ENCODE peak calls at places on chromosomes 7 and 10, in seven cellular contexts. O, L, B, X, R, G and E are unnamed samples.

GRCh38 chr7:127683776-127684681 is 32.0 kb downstream of the SND1 start:
- DNase-seq in G (peak), L (no peak), R (no peak), O (no peak), B (no peak), X (no peak), E (no peak)

GRCh38 chr10:33483124-33483794 is 148.8 kb upstream of the NRP1 start:
- DNase-seq in B (no peak), R (no peak), G (peak), L (no peak), O (no peak), X (no peak), E (no peak)

GRCh38 chr7:36036590-36036989 is 116.5 kb upstream of the EEPD1 start:
- DNase-seq in O (no peak), G (no peak), B (no peak), R (no peak), X (no peak), L (no peak), E (no peak)

GRCh38 chr7:36686499-36686898 is 37.8 kb downstream of the AOAH start:
- DNase-seq in B (peak), G (no peak), O (no peak), L (no peak), X (no peak), R (no peak), E (no peak)

GRCh38 chr7:77531038-77531437 is 6.1 kb upstream of the PTPN12 start:
- DNase-seq in B (no peak), R (no peak), O (no peak), L (no peak), X (no peak), G (no peak), E (no peak)

GRCh38 chr10:132967540-132967939 is 25.2 kb upstream of the CFAP46 start:
- DNase-seq in L (peak), R (no peak), B (no peak), G (no peak), X (no peak), O (no peak), E (no peak)

GRCh38 chr10:61063035-61063434 is 119.0 kb upstream of the RHOBTB1 start:
- DNase-seq in X (peak), L (no peak), B (peak), G (no peak), R (no peak), O (no peak), E (no peak)

GRCh38 chr7:81005254-81005653 is 86.4 kb upstream of the SEMA3C start:
- DNase-seq in B (no peak), G (no peak), X (no peak), O (no peak), R (no peak), L (no peak), E (no peak)

GRCh38 chr7:65746398-65746669 is 126.5 kb upstream of the VKORC1L1 start:
- DNase-seq in R (no peak), O (no peak), X (peak), B (peak), L (no peak), G (no peak), E (no peak)

GRCh38 chr10:94103902-94104301 is 110.2 kb downstream of the PLCE1 start:
- DNase-seq in R (no peak), G (no peak), O (no peak), B (peak), X (peak), L (no peak), E (no peak)

GRCh38 chr7:93894426-93894825 is 3.9 kb upstream of the TFPI2 start:
- DNase-seq in R (no peak), L (no peak), X (no peak), B (peak), G (no peak), O (no peak), E (no peak)

GRCh38 chr10:104267721-104268690 is 978 bp upstream of the GSTO2 start:
- DNase-seq in G (no peak), L (no peak), B (no peak), R (no peak), X (peak), O (no peak), E (no peak)

GRCh38 chr10:9796567-9796966 is 1221.1 kb upstream of the CELF2 start:
- DNase-seq in L (no peak), R (no peak), O (no peak), X (no peak), B (no peak), G (no peak), E (no peak)

GRCh38 chr7:100467638-100468373 is 3.7 kb upstream of the SPACDR start:
- DNase-seq in X (no peak), L (no peak), B (no peak), O (no peak), R (peak), G (no peak), E (no peak)

GRCh38 chr10:28676968-28677888 is at the start of gene BAMBI:
- DNase-seq in R (peak), B (peak), X (peak), O (peak), L (peak), G (peak), E (peak)

GRCh38 chr10:79447911-79448731 is 2.7 kb upstream of the ZCCHC24 start:
- DNase-seq in X (no peak), B (no peak), R (no peak), L (no peak), O (no peak), G (no peak), E (no peak)

GRCh38 chr10:14489522-14490177 is 158.9 kb upstream of the FRMD4A start:
- DNase-seq in L (no peak), G (no peak), O (no peak), X (no peak), B (no peak), R (no peak), E (no peak)

GRCh38 chr10:17444062-17444714 is 10.2 kb downstream of the ST8SIA6 start:
- DNase-seq in L (no peak), X (no peak), G (no peak), O (no peak), R (no peak), B (no peak), E (no peak)

GRCh38 chr7:113298501-113298900 is 180.1 kb upstream of the SMIM30 start:
- DNase-seq in B (no peak), L (no peak), O (no peak), G (no peak), R (no peak), X (no peak), E (no peak)
- TF ChIP-seq CTCF in B (no peak), L (no peak), O (no peak), G (no peak), R (no peak), X (no peak), E (no peak)

GRCh38 chr7:44814956-44815355 is 18.5 kb downstream of the PPIA start:
- DNase-seq in X (no peak), R (no peak), G (no peak), B (no peak), L (no peak), O (no peak), E (no peak)
- TF ChIP-seq CTCF in X (no peak), R (no peak), G (peak), B (no peak), L (no peak), O (no peak), E (no peak)

DNA sequence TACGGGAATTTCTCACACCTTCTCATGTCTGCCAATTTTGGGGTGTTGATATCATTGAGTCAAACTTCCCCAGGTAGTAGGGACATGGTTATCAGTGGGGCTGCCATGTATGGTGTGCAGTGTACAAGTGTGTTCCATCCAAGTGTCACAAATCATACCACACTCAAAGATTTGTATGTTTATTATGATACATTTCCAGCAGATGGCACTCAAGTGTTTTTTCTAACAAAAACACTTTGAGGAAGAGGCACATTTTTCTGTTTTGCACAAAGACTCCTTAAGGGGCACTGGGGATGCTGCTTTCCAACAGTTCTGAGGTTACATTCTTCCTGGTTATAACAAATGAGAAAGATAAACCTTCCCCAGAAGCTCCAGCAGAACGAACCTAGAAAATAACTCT is 414.5 kb downstream of the REEP3 start:
- DNase-seq in O (no peak), L (no peak), B (no peak), R (no peak), X (no peak), G (peak), E (no peak)
- TF ChIP-seq CTCF in O (no peak), L (no peak), B (no peak), R (no peak), X (no peak), G (no peak), E (no peak)

GRCh38 chr10:118594392-118595063 is 920 bp downstream of the PRLHR start:
- DNase-seq in L (peak), R (no peak), O (no peak), B (peak), X (peak), G (peak), E (peak)
- TF ChIP-seq CTCF in L (peak), R (no peak), O (no peak), B (no peak), X (peak), G (peak), E (peak)

DNA sequence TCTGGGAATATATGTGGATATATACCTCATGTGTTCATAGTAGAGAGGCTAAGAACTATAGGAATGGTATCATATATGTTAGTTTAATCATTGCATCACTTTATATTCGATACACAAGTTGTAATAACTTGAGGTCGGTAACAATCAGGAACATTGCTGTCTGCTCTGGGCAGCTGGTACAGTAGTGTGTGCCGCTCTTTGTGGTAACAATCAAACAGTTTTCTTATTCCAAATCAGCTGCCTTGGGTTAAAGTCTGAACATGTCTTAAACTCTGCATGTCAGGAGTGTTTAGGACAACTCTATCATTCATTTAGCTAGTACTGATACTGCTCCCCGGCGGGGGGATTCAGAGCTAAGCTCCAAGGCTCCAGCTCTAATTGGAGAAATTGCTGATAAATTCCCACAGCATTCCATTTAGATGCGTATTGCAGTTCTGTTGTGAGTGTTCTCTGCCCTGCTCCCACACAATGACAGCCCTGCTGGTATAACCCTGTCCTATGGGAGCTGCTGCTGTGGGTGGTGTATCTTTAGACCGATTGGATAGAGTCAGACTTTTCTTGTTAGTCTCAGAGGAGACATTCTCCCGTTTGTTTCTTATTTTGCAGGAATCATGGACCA is 707.5 kb upstream of the FZD8 start:
- DNase-seq in X (peak), O (no peak), R (no peak), L (no peak), G (peak), B (peak), E (no peak)
- TF ChIP-seq CTCF in X (no peak), O (no peak), R (no peak), L (no peak), G (no peak), B (no peak), E (no peak)

DNA sequence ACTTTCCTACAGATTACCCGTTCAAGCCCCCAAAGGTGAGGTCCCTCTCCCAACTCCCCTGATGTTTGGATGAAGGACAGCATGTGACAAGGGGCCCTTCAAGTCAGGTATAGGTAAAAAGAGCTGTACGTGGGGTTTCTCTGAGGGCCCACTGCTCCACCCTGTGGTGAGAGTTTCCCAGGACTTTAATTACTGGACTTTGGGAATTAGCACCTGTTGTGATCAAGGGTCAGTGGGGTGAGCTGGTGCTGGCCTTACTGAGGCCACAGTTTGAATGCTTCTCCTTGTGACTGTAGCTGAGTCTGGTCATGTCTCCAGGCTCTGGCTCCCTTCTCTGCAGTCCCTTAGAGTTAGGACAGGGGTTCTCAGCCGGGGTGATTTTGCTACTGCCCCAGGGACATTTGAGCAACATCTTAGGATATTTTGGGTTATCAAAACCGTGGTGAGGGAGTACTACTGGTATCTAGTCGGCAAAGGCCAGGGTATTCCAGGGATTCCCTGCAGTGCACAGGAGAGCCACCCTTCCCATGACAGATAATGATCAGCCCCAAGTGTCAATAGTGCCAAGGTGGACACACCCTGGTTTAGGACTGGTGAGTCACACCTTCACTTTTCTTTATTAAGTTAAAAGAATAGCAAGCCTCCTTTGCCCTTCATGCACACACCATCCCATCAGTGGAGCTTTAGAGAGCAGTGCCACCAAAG is 16.9 kb downstream of the UBE2D4 start:
- DNase-seq in O (no peak), B (no peak), G (peak), R (no peak), L (no peak), X (no peak), E (no peak)
- TF ChIP-seq CTCF in O (no peak), B (no peak), G (peak), R (no peak), L (no peak), X (no peak), E (peak)